ENCODE peak calls at places on chromosomes 7 and 10, in six cellular contexts. K is activated CD8-positive, alpha-beta memory T cell treated with anti-CD3 and anti-CD28 coated beads, Interleukin-2, amount 10 ng/mL, durations not matched to agents 7 days and 5 days; O is fibroblast of pulmonary artery; A is M059J; Q is NT2/D1; X is hippocampal formation. J is an unnamed sample.

GRCh38 chr10:71582019-71582418 is 137.6 kb downstream of the C10orf105 start:
- DNase-seq in K (no peak), Q (no peak), X (peak), O (peak), A (peak), J (no peak)

GRCh38 chr7:90816511-90817142 is 220.5 kb downstream of the CDK14 start:
- DNase-seq in K (no peak), Q (no peak), A (peak), O (peak), X (no peak), J (no peak)

GRCh38 chr10:24358022-24358421 is 149.1 kb downstream of the KIAA1217 start:
- DNase-seq in Q (no peak), X (no peak), O (no peak), A (no peak), K (no peak), J (no peak)

GRCh38 chr10:90993340-90993739 is 72.5 kb upstream of the ANKRD1 start:
- DNase-seq in K (no peak), X (no peak), A (no peak), Q (no peak), O (peak), J (no peak)

GRCh38 chr7:135414850-135415439 is 95.0 kb downstream of the CNOT4 start:
- DNase-seq in X (no peak), K (peak), O (peak), Q (peak), A (peak), J (no peak)

GRCh38 chr7:11716185-11716584 is 115.8 kb downstream of the THSD7A start:
- DNase-seq in O (peak), X (no peak), Q (no peak), A (peak), K (no peak), J (no peak)

GRCh38 chr7:121126201-121126600 is 137.7 kb downstream of the CPED1 start:
- DNase-seq in X (no peak), A (no peak), O (no peak), Q (no peak), K (no peak), J (no peak)

GRCh38 chr7:112421666-112422486 is 28.4 kb upstream of the IFRD1 start:
- DNase-seq in Q (peak), X (no peak), A (no peak), K (no peak), O (peak), J (no peak)

GRCh38 chr7:150466477-150466876 is 16.0 kb downstream of the GIMAP8 start:
- DNase-seq in Q (no peak), A (no peak), K (no peak), O (no peak), X (no peak), J (no peak)

GRCh38 chr10:48737866-48738265 is 53.2 kb downstream of the WDFY4 start:
- DNase-seq in Q (no peak), K (no peak), O (no peak), A (no peak), X (no peak), J (no peak)

GRCh38 chr7:28904539-28905143 is 53.5 kb downstream of the TRIL start:
- DNase-seq in O (no peak), K (no peak), A (peak), Q (no peak), X (no peak), J (no peak)

GRCh38 chr7:29886827-29887226 is 80.5 kb downstream of the WIPF3 start:
- DNase-seq in Q (no peak), X (no peak), O (no peak), A (no peak), K (no peak), J (no peak)

GRCh38 chr7:64887756-64888508 is 15.1 kb upstream of the ZNF273 start:
- DNase-seq in A (no peak), X (peak), O (no peak), K (peak), Q (peak), J (peak)

GRCh38 chr10:8312079-8312478 is 257.6 kb downstream of the GATA3 start:
- DNase-seq in Q (no peak), A (peak), K (no peak), O (no peak), X (no peak), J (no peak)

GRCh38 chr7:115124409-115124939 is 202.6 kb downstream of the MDFIC start:
- DNase-seq in O (peak), X (no peak), A (no peak), K (no peak), Q (no peak), J (no peak)

GRCh38 chr10:7102557-7103349 is 308.1 kb downstream of the SFMBT2 start:
- DNase-seq in Q (no peak), K (no peak), X (no peak), O (no peak), A (peak), J (no peak)

GRCh38 chr10:90138844-90139243 is 437.5 kb downstream of the KIF20B start:
- DNase-seq in Q (peak), X (no peak), K (no peak), O (peak), A (no peak), J (no peak)

GRCh38 chr7:131692131-131692960 is 135.9 kb upstream of the PODXL start:
- DNase-seq in X (peak), O (peak), Q (peak), A (peak), K (peak), J (peak)

GRCh38 chr7:46178685-46179084 is 257.6 kb upstream of the IGFBP3 start:
- DNase-seq in K (no peak), O (peak), A (peak), X (no peak), Q (no peak), J (no peak)

GRCh38 chr10:110973400-110973799 is 54.0 kb downstream of the SHOC2 start:
- DNase-seq in K (no peak), O (no peak), X (no peak), Q (no peak), A (no peak), J (no peak)

GRCh38 chr7:48105045-48105444 is 16.0 kb downstream of the UPP1 start:
- DNase-seq in Q (no peak), X (no peak), K (no peak), O (no peak), A (no peak), J (no peak)

J was measured in activated CD4-positive, alpha-beta memory T cell treated with anti-CD3 and anti-CD28 coated beads, Interleukin-2, amount 10 ng/mL, durations not matched to agents 7 days and 5 days.